ENCODE peak calls at places on chromosomes 7 and 10, in nine cellular contexts. D is left ventricle myocardium inferior; M is posterior vena cava; W is iPS-NIHi11; R is sciatic nerve; S is HS-5; A is C1 segment of cervical spinal cord; J is stimulated activated naive CD4-positive, alpha-beta T cell; K is AG08395. L is an unnamed sample.

GRCh38 chr7:7426686-7427085 is 109.0 kb downstream of the COL28A1 start:
- DNase-seq in A (no peak), K (no peak), W (no peak), D (no peak), R (no peak), S (no peak), M (no peak), J (no peak), L (no peak)

GRCh38 chr7:129298268-129298893 is 73.6 kb downstream of the AHCYL2 start:
- DNase-seq in R (peak; percentile 72), J (peak; percentile 2), S (no peak), W (peak; percentile 58), D (no peak), A (no peak), M (no peak), K (peak; percentile 43), L (peak; percentile 12)

GRCh38 chr10:110432084-110432483 is 65.6 kb upstream of the DUSP5 start:
- DNase-seq in K (no peak), A (no peak), R (no peak), J (no peak), S (no peak), M (peak; percentile 3), W (no peak), D (no peak), L (no peak)

GRCh38 chr10:14904316-14904732 is 25.7 kb downstream of the SUV39H2 start:
- DNase-seq in M (no peak), J (peak; percentile 40), S (no peak), A (no peak), K (peak; percentile 59), W (peak; percentile 35), R (no peak), D (no peak), L (peak; percentile 25)

GRCh38 chr10:78831457-78831856 is 237.3 kb upstream of the ZMIZ1 start:
- DNase-seq in A (no peak), R (no peak), W (no peak), M (no peak), D (no peak), S (no peak), K (peak; percentile 62), J (no peak), L (no peak)

GRCh38 chr10:50291261-50291850 is 40.0 kb upstream of the ASAH2 start:
- DNase-seq in J (no peak), M (no peak), S (no peak), R (no peak), D (no peak), W (peak; percentile 23), A (no peak), K (peak; percentile 24), L (no peak)

GRCh38 chr10:15787426-15787825 is 67.7 kb upstream of the ITGA8 start:
- DNase-seq in J (no peak), M (no peak), W (no peak), R (no peak), S (no peak), A (no peak), K (no peak), D (no peak), L (no peak)

GRCh38 chr10:13871087-13871486 is 284.3 kb downstream of the PRPF18 start:
- DNase-seq in S (no peak), M (no peak), R (no peak), W (no peak), K (no peak), D (no peak), A (no peak), J (no peak), L (no peak)

GRCh38 chr10:14601872-14602725 is 172.6 kb downstream of the FAM107B start:
- DNase-seq in M (no peak), R (no peak), D (no peak), J (no peak), A (no peak), W (no peak), S (no peak), K (peak; percentile 62), L (peak; percentile 62)

GRCh38 chr7:116698930-116699722 is 27.1 kb downstream of the MET start:
- DNase-seq in W (no peak), M (no peak), D (no peak), J (no peak), K (no peak), A (no peak), S (no peak), R (no peak), L (no peak)

GRCh38 chr10:130127612-130128607 is 8.3 kb upstream of the GLRX3 start:
- DNase-seq in M (no peak), K (peak; percentile 90), W (peak; percentile 85), R (no peak), J (peak; percentile 27), A (no peak), S (no peak), D (no peak), L (peak; percentile 69)

L was measured in HFFc6.